ENCODE peak calls at places on chromosomes 4 and X, in six cellular contexts. N is Panc1, K is WTC11, Z is A549, C is AG09319, A is GM12865. Q is an unnamed sample.

GRCh38 chr4:153451931-153452660 is 14.1 kb upstream of the TMEM131L start:
- DNase-seq in C (no peak), N (no peak), K (peak), Z (no peak), A (no peak), Q (no peak)

GRCh38 chrX:30576881-30577280 is 685 bp downstream of the TASL start:
- DNase-seq in N (no peak), Z (no peak), C (no peak), A (peak), K (no peak), Q (no peak)

GRCh38 chrX:10041383-10041782 is 74.2 kb downstream of the CLDN34 start:
- DNase-seq in N (no peak), K (no peak), A (no peak), C (no peak), Z (no peak), Q (no peak)

GRCh38 chr4:52407545-52407944 is 251.6 kb downstream of the USP46 start:
- DNase-seq in A (no peak), C (no peak), K (no peak), N (no peak), Z (no peak), Q (no peak)

GRCh38 chr4:8403981-8404380 is 36.5 kb downstream of the ACOX3 start:
- DNase-seq in N (no peak), K (no peak), C (no peak), A (no peak), Z (no peak), Q (no peak)

GRCh38 chrX:18995216-18995615 is 11.3 kb upstream of the PHKA2 start:
- DNase-seq in N (no peak), K (no peak), A (no peak), Z (peak), C (no peak), Q (no peak)

GRCh38 chr4:135966936-135967335 is 1565.4 kb downstream of the PCDH18 start:
- DNase-seq in A (no peak), K (no peak), C (no peak), Z (no peak), N (no peak), Q (no peak)

GRCh38 chrX:129780441-129781105 is 824 bp downstream of the SASH3 start:
- DNase-seq in N (no peak), Z (no peak), C (no peak), A (no peak), K (no peak), Q (no peak)

GRCh38 chr4:27087306-27088045 is 226.8 kb downstream of the STIM2 start:
- DNase-seq in K (no peak), Z (no peak), A (no peak), N (no peak), C (no peak), Q (no peak)

GRCh38 chr4:153154010-153154975 is 50.0 kb upstream of the TRIM2 start:
- DNase-seq in Z (no peak), A (no peak), N (no peak), C (no peak), K (no peak), Q (no peak)

GRCh38 chrX:18886344-18887161 is 97.4 kb downstream of the PHKA2 start:
- DNase-seq in C (no peak), K (peak), N (peak), Z (peak), A (peak), Q (peak)

GRCh38 chrX:154382483-154383069 is 3.5 kb downstream of the EMD start:
- DNase-seq in C (no peak), N (no peak), A (no peak), K (no peak), Z (no peak), Q (no peak)

GRCh38 chr4:34046580-34046979 is 2197.7 kb downstream of the ARAP2 start:
- DNase-seq in N (no peak), K (no peak), A (peak), Z (peak), C (peak), Q (no peak)

GRCh38 chrX:130351567-130351966 is 11.8 kb downstream of the SLC25A14 start:
- DNase-seq in Z (no peak), C (no peak), A (no peak), N (no peak), K (no peak), Q (no peak)

GRCh38 chrX:77930581-77930980 is 20.1 kb downstream of the ATP7A start:
- DNase-seq in C (no peak), N (no peak), K (no peak), A (no peak), Z (no peak), Q (no peak)

GRCh38 chr4:16626945-16627344 is 271.5 kb downstream of the LDB2 start:
- DNase-seq in N (no peak), Z (no peak), C (peak), K (no peak), A (no peak), Q (peak)

GRCh38 chr4:156766846-156767245 is 204.8 kb downstream of the PDGFC start:
- DNase-seq in A (no peak), K (no peak), Z (no peak), N (no peak), C (no peak), Q (no peak)

GRCh38 chr4:26793750-26794149 is 66.9 kb upstream of the STIM2 start:
- DNase-seq in A (no peak), K (no peak), Z (no peak), N (no peak), C (no peak), Q (no peak)

GRCh38 chrX:107272431-107272921 is 66.1 kb downstream of the DNAAF6 start:
- DNase-seq in K (peak), C (no peak), N (no peak), Z (peak), A (no peak), Q (no peak)

GRCh38 chr4:176261481-176261880 is 7.5 kb downstream of the ASB5 start:
- DNase-seq in K (no peak), Z (no peak), C (no peak), A (no peak), N (no peak), Q (no peak)

GRCh38 chr4:41079871-41080565 is 134.3 kb downstream of the APBB2 start:
- DNase-seq in N (no peak), C (no peak), A (no peak), Z (no peak), K (no peak), Q (no peak)

GRCh38 chr4:83212041-83212851 is 72.4 kb downstream of the COQ2 start:
- DNase-seq in K (no peak), N (no peak), Z (no peak), C (no peak), A (peak), Q (no peak)

GRCh38 chr4:144899393-144899792 is 198.6 kb downstream of the ANAPC10 start:
- DNase-seq in Z (no peak), A (no peak), C (no peak), N (no peak), K (no peak), Q (no peak)
- TF ChIP-seq CTCF in Z (no peak), A (no peak), C (no peak), N (no peak), K (no peak), Q (no peak)

GRCh38 chrX:140664939-140665338 is 44.6 kb upstream of the LINC00632 start:
- DNase-seq in Z (peak), N (peak), A (peak), K (no peak), C (no peak), Q (no peak)
- TF ChIP-seq CTCF in Z (peak), N (peak), A (no peak), K (peak), C (no peak), Q (no peak)

DNA sequence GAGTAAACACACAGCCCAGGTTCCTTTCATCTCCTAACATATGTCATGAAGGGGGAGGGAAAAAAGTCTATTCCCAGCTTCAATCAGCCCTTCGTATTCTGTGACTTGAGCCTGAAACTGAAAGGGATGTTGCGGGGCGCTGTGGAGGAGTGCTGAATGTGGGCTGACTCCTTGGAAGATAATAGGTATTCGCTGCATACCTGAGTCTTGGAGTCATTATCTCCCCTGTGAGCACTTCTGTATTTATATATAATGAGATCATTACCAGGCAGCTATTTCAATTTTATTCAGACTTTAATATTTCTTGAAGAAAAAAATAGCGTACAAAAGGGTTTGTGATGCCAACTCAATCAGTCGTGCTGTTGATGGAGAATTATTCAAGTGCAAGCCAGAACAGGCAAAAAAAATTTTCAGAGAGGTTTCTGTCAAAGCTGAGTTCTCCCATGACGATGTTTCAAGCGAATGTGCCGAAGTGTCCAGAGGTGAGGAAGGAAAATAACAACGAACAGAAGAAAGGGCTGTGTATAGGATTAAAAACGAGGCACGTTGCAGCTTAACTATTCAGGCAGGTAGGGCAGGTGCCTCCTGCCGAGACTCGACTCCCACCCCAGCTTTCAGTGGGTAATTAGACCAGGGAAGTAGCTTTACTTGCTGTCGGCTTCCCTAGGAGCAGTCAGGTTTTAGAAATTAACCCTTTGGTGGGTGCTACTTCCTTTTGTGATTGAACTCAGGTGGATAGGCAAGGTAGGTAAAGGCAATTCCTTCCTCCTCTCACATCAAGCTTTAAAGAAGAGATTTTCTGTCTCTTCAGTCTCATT is 163.7 kb upstream of the NOCT start:
- DNase-seq in N (no peak), Z (no peak), K (no peak), C (no peak), A (no peak), Q (no peak)
- TF ChIP-seq CTCF in N (no peak), Z (no peak), K (no peak), C (no peak), A (no peak), Q (no peak)

DNA sequence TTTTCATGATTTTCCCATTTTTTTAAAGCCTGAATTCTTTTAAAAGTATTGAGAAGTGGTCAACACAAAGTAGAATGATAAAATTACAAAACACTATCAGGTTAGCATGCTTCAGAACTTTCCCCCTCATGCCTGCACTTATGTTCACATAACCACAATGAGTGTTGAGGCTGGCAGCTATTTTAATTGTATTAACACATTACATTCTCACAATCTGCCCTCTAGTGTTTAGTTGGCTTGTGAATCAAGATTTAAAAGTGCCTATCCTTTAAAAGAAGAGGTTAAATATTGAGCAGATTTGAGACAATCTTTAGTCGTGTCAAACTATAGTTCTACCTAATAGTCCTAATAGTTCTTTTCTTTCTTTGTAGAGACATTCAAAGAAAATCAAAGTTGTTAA is 93.6 kb upstream of the NAP1L5 start:
- DNase-seq in K (no peak), N (no peak), Z (no peak), A (peak), C (no peak), Q (no peak)
- TF ChIP-seq CTCF in K (no peak), N (peak), Z (peak), A (no peak), C (no peak), Q (no peak)

DNA sequence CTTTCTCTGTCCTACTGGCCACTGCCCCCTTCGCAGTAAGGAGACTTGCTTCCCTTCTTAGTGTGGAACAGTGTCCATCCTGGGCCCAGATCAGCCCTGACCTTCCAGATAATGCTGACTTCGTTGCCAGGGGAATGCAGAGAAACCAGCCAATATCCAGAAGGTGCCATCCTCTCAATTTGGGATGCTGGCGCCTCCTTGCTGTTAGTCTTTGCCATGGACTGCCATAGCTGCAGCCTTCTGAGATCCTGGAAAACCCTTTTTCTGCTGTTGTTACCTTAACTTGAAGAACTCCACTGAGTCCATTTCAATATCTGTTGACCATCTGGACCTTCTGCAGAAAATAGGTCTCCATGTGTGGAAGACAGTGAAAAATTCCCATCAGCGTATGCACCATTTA is 21.8 kb downstream of the RAI2 start:
- DNase-seq in N (no peak), C (no peak), A (no peak), Z (no peak), K (peak), Q (no peak)
- TF ChIP-seq CTCF in N (no peak), C (no peak), A (no peak), Z (no peak), K (no peak), Q (no peak)

DNA sequence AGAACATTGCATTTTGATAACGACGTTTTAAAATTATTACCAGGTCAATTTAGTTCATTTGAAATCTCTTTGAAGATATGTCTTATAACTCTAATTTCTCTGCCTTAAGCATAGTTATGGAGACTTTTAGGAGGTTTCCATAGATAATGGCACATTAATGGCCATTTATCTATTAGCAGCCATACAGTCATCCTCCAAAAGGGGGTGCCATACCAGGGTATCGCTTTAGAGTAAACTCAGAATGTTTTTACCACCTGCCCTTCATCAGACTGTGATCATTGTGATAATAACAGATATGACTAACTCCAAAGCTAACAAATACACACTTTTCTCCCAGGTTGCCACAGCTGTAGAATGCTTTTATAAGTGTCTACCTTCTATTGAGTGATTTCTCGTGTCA is 461.5 kb downstream of the FSTL5 start:
- DNase-seq in K (no peak), N (no peak), A (peak), C (no peak), Z (no peak), Q (no peak)
- TF ChIP-seq CTCF in K (no peak), N (no peak), A (peak), C (no peak), Z (no peak), Q (no peak)

GRCh38 chr4:124964251-124964650 is 251.7 kb upstream of the ANKRD50 start:
- DNase-seq in N (no peak), A (no peak), K (no peak), C (no peak), Z (no peak), Q (no peak)
- TF ChIP-seq CTCF in N (no peak), A (no peak), K (no peak), C (no peak), Z (no peak), Q (no peak)

GRCh38 chr4:122914292-122914904 is 8.0 kb downstream of the NUDT6 start:
- DNase-seq in Z (no peak), A (peak), N (no peak), C (no peak), K (no peak), Q (no peak)
- TF ChIP-seq CTCF in Z (peak), A (peak), N (peak), C (peak), K (no peak), Q (no peak)